ENCODE peak calls at places on chromosomes 7 and 10, in ten cellular contexts. I is GM23338; K is uterus; G is SK-N-DZ; C is RPMI7951; W is PC-3; D is tibial nerve; L is C1 segment of cervical spinal cord; U is T-helper 2 cell; T is activated CD4-positive, CD25-positive, alpha-beta regulatory T cell. R is an unnamed sample.

GRCh38 chr7:20661884-20662283 is 46.4 kb downstream of the ABCB5 start:
- DNase-seq in C (no peak), G (no peak), L (no peak), I (no peak), D (no peak), T (no peak), W (no peak), U (no peak), K (no peak), R (no peak)

GRCh38 chr7:156559001-156559400 is 81.6 kb upstream of the RNF32 start:
- DNase-seq in D (no peak), U (no peak), K (no peak), L (no peak), C (no peak), T (no peak), W (no peak), I (no peak), G (no peak), R (no peak)

GRCh38 chr10:69807696-69808095 is 6.0 kb downstream of the COL13A1 start:
- DNase-seq in U (no peak), G (no peak), D (no peak), I (peak; percentile 40), K (no peak), T (no peak), L (no peak), C (peak; percentile 52), W (peak; percentile 56), R (no peak)

GRCh38 chr7:16960566-16960965 is 78.8 kb upstream of the AGR3 start:
- DNase-seq in K (no peak), D (no peak), W (no peak), I (no peak), L (no peak), C (no peak), U (no peak), T (no peak), G (no peak), R (no peak)

GRCh38 chr7:100585511-100586265 is at the start of gene LRCH4:
- DNase-seq in L (no peak), U (no peak), K (peak; percentile 52), I (peak; percentile 81), T (peak; percentile 45), D (no peak), W (peak; percentile 57), G (peak; percentile 55), C (no peak), R (peak; percentile 12)

GRCh38 chr7:112001089-112001826 is 204.9 kb downstream of the DOCK4 start:
- DNase-seq in I (no peak), C (peak; percentile 91), T (no peak), D (no peak), L (peak; percentile 33), G (no peak), W (peak; percentile 85), U (no peak), K (no peak), R (no peak)

GRCh38 chr7:3978839-3979238 is 677.8 kb downstream of the SDK1 start:
- DNase-seq in I (no peak), K (no peak), U (no peak), T (no peak), D (no peak), G (no peak), C (no peak), L (no peak), W (no peak), R (no peak)

GRCh38 chr7:137036768-137037167 is 168.3 kb downstream of the CHRM2 start:
- DNase-seq in D (no peak), L (no peak), K (no peak), I (peak; percentile 4), U (no peak), G (no peak), C (peak; percentile 21), W (no peak), T (no peak), R (no peak)

GRCh38 chr7:72161534-72161933 is 250.6 kb downstream of the CALN1 start:
- DNase-seq in C (no peak), W (no peak), G (no peak), L (no peak), K (no peak), T (no peak), U (no peak), I (peak; percentile 55), D (no peak), R (no peak)

GRCh38 chr7:101172854-101173751 is 7.0 kb downstream of the NAT16 start:
- DNase-seq in L (no peak), W (peak; percentile 91), G (no peak), I (peak; percentile 51), C (peak; percentile 77), U (no peak), K (no peak), D (no peak), T (no peak), R (no peak)

GRCh38 chr7:37283701-37284100 is 165.0 kb downstream of the ELMO1 start:
- DNase-seq in C (no peak), D (no peak), W (no peak), L (no peak), G (no peak), T (no peak), K (no peak), U (no peak), I (no peak), R (no peak)

GRCh38 chr10:118955531-118956252 is 73.8 kb upstream of the NANOS1 start:
- DNase-seq in U (no peak), I (no peak), W (no peak), C (no peak), K (no peak), D (no peak), L (no peak), G (no peak), T (no peak), R (no peak)